ENCODE peak calls at places on chromosomes 12 and 14, in four cellular contexts. Z, M, Y and H are unnamed samples.

GRCh38 chr12:12810507-12811143 is 2.5 kb upstream of the DDX47 start:
- DNase-seq in M (no peak), Z (no peak), Y (no peak), H (no peak)

GRCh38 chr14:73188501-73188903 is 48.8 kb upstream of the PAPLN start:
- DNase-seq in Y (no peak), M (no peak), Z (no peak), H (no peak)

GRCh38 chr12:77940566-77940965 is 109.9 kb downstream of the NAV3 start:
- DNase-seq in Y (no peak), Z (no peak), M (no peak), H (no peak)

GRCh38 chr14:93047661-93048060 is 68.1 kb downstream of the ITPK1 start:
- DNase-seq in M (no peak), Z (no peak), Y (no peak), H (no peak)

GRCh38 chr12:29316772-29317171 is 64.2 kb downstream of the ERGIC2 start:
- DNase-seq in Z (no peak), M (no peak), Y (peak; percentile 35), H (no peak)

GRCh38 chr12:8446642-8447547 is 8.9 kb upstream of the CLEC6A start:
- DNase-seq in Z (no peak), Y (no peak), M (no peak), H (no peak)

GRCh38 chr14:98826618-98827017 is 445.4 kb downstream of the BCL11B start:
- DNase-seq in M (no peak), Y (no peak), Z (no peak), H (no peak)

GRCh38 chr14:81565441-81566290 is 32.0 kb upstream of the SEL1L start:
- DNase-seq in M (peak; percentile 16), Y (peak; percentile 35), Z (no peak), H (no peak)

GRCh38 chr14:70601162-70601561 is 707 bp upstream of the MED6 start:
- DNase-seq in Z (no peak), Y (no peak), M (no peak), H (no peak)

GRCh38 chr12:41103614-41104013 is 84.5 kb upstream of the PDZRN4 start:
- DNase-seq in Z (no peak), M (no peak), Y (no peak), H (no peak)

GRCh38 chr14:63596998-63597658 is 44.5 kb downstream of the WDR89 start:
- DNase-seq in Z (no peak), M (no peak), Y (no peak), H (no peak)

GRCh38 chr12:111741235-111741812 is 25.4 kb upstream of the ALDH2 start:
- DNase-seq in M (peak; percentile 69), Y (no peak), Z (no peak), H (peak; percentile 55)

GRCh38 chr14:35814371-35815005 is 5.4 kb upstream of the RALGAPA1 start:
- DNase-seq in Y (peak; percentile 82), Z (no peak), M (peak; percentile 29), H (peak; percentile 51)

GRCh38 chr12:99039367-99040120 is 394.5 kb downstream of the APAF1 start:
- DNase-seq in Y (no peak), M (no peak), Z (no peak), H (no peak)

GRCh38 chr12:83603106-83603505 is 916.4 kb downstream of the TMTC2 start:
- DNase-seq in M (no peak), Y (no peak), Z (no peak), H (no peak)

GRCh38 chr12:28941248-28941647 is 207.8 kb upstream of the FAR2 start:
- DNase-seq in Z (no peak), Y (no peak), M (no peak), H (no peak)

GRCh38 chr12:68348419-68348818 is 16.3 kb upstream of the MDM1 start:
- DNase-seq in Z (no peak), Y (no peak), M (no peak), H (no peak)
- TF ChIP-seq USF1 in Z (no peak), Y (no peak), M (no peak), H (no peak)

GRCh38 chr12:1828863-1829262 is 8.5 kb downstream of the LRTM2 start:
- DNase-seq in Z (no peak), M (no peak), Y (no peak), H (no peak)
- TF ChIP-seq USF1 in Z (no peak), M (no peak), Y (no peak), H (no peak)

DNA sequence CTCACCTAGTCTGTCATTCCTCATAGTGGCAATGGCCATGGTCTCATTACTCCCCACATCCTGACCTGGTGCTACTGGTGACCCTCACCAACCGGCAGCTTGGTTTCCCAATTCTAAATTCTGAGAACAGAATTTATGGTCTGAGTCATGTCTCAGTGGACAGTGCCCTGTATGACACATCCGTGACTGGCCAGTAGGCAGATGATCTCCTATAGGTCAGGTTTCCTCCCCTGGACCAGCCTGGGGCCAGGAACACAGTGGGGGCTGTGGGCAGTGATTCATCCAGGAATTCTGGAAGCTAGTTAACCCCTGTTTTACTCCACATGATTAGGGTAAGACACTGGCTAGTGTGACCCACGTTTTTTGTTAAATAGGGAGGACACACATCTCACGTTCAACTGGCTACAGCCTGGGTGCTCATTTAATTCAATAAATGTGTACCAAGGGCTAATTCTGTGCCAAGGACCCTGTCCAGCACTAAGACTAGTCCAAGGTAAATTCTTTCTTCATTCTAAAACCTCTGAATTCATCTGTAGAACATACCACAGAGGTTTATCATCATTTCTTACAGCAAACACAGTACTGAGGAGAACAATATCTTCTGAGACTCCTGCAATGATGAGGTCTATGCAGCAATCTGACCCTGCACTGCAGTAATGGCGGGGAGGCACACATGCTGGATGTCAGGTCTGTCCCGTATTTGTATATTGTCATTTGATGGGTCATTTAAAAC is 249.6 kb upstream of the TBX3 start:
- DNase-seq in Y (no peak), M (no peak), Z (no peak), H (peak; percentile 6)
- TF ChIP-seq USF1 in Y (no peak), M (no peak), Z (no peak), H (peak; percentile 30)

GRCh38 chr14:89267163-89267562 is 149.9 kb downstream of the FOXN3 start:
- DNase-seq in Y (peak; percentile 27), Z (no peak), M (no peak), H (no peak)
- TF ChIP-seq USF1 in Y (no peak), Z (no peak), M (no peak), H (no peak)

DNA sequence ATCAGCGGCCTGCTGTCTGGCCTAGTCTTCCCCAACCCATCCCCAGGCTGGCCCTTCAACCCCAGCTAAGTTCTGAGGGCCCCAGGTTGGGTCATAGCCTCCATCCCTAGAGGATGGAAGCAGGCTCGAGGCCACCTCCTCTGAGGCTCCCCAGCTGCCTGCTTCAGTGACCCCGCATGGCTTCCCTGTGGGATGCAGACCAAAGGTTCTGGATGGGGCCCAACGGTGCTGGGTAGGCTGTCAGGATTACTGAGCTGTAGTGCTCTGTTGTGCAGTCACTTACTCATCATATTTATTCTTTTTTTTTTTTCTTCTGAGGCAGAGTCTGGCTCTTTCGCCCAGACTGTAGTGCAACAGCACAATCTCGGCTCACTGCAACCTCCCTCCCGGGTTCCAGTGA is 92.0 kb downstream of the IRF2BPL start:
- DNase-seq in M (no peak), Y (no peak), Z (no peak), H (no peak)
- TF ChIP-seq USF1 in M (no peak), Y (no peak), Z (no peak), H (no peak)

GRCh38 chr12:123253606-123254459 is 17.8 kb downstream of the CDK2AP1 start:
- DNase-seq in Y (no peak), Z (no peak), M (no peak), H (no peak)
- TF ChIP-seq USF1 in Y (no peak), Z (no peak), M (no peak), H (no peak)

DNA sequence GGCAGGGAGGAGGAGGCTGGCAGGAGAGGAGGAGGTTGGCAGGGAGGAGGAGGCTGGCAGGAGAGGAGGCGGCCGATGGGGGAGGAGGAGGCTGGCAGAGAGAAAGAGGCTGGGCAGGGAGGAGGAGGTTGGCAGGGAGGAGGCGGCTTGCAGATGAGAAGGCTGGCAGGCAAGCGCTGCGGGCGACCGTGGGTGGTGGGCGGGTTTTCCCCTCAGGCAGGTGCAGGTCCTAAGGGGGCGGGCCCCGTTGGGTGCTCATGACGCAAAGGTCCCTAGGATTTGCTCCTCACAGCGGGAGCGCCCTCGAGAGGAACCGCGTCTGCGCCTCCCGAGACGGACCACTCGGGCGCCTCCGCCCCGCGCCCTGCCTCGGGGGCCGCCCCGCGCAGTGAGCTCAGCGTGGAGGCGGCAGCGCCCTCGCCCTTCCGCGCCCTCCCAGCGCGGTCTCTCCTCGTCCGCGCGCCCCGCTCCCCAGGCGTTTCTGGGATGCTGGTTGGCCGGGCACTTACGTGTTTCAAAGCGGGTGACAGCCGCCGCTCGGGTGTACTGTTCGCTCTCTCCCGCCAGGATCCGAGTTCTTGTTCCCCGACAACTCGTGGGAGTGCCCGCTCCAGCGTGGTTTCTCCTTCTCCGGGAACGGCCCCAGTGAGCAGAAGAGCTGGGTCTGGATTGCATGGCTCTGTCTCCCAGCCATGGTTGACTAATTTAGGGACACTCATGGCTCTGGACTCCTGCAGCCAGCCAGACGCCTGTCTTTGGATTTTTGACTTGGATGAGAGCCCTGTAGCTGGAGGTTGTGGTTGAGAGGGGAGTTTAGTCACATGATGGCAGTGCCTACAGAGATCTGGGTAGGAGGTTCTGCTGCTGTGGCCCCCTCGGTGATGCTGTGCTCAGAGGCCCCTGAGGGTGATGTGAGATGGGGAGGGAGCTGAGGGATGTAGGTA is 64.1 kb upstream of the PPP4R3A start:
- DNase-seq in Z (peak; percentile 2), M (peak; percentile 21), Y (peak; percentile 42), H (peak; percentile 63)
- TF ChIP-seq USF1 in Z (no peak), M (no peak), Y (no peak), H (peak; percentile 41)

DNA sequence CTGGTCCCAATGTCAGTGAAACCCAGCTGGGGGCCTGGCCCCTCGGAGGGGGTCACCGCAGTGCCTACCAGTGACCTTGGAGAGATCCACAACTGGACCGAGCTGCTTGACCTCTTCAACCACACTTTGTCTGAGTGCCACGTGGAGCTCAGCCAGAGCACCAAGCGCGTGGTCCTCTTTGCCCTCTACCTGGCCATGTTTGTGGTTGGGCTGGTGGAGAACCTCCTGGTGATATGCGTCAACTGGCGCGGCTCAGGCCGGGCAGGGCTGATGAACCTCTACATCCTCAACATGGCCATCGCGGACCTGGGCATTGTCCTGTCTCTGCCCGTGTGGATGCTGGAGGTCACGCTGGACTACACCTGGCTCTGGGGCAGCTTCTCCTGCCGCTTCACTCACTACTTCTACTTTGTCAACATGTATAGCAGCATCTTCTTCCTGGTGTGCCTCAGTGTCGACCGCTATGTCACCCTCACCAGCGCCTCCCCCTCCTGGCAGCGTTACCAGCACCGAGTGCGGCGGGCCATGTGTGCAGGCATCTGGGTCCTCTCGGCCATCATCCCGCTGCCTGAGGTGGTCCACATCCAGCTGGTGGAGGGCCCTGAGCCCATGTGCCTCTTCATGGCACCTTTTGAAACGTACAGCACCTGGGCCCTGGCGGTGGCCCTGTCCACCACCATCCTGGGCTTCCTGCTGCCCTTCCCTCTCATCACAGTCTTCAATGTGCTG is 11.0 kb downstream of the ZBTB39 start:
- DNase-seq in Y (no peak), M (peak; percentile 3), Z (no peak), H (no peak)
- TF ChIP-seq USF1 in Y (no peak), M (no peak), Z (no peak), H (no peak)

DNA sequence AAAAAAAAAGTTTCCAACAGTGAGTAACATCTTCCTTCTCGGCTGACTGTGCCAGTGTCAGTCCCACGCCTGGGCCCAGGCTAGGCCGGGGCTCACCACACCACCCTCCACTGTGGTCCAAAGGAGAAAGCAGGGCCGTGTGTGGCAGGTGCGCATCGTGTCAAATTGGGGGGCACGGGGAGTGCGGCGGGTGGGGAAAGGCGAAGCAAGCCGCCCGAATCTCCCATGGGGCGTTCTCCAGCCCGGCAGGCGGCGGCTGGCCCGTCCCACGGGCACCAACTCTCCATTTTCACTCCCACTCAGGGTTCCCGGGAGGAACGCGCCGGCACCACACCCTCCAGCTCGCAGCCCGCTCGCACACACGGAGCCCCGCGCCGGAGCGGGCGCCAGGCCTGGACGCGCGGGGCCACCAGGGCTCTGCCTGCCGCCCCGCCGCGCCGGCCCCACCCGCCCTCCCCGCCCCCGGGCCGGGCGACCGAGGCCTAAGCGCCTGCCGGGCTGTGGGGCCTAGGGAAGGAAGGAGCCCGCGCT is 599 bp downstream of the EEA1 start:
- DNase-seq in Y (peak; percentile 16), M (peak; percentile 64), Z (no peak), H (peak; percentile 77)
- TF ChIP-seq USF1 in Y (no peak), M (no peak), Z (no peak), H (no peak)